ENCODE peak calls at places on chromosomes 6 and 20, in five cellular contexts. Q, S, M, Z and E are unnamed samples.

GRCh38 chr6:158660331-158660730 is 10.5 kb downstream of the SYTL3 start:
- DNase-seq in Q (no peak), S (no peak), M (peak; percentile 46), Z (no peak), E (no peak)

GRCh38 chr20:36591854-36592641 is 13.5 kb upstream of the RAB5IF start:
- DNase-seq in Q (no peak), S (peak; percentile 51), M (peak; percentile 53), Z (no peak), E (no peak)

GRCh38 chr20:46275091-46275490 is 33.2 kb downstream of the CDH22 start:
- DNase-seq in Q (no peak), S (no peak), M (no peak), Z (no peak), E (no peak)

GRCh38 chr20:45833030-45833882 is at the start of gene SNX21:
- DNase-seq in Q (peak; percentile 92), S (peak; percentile 94), M (peak; percentile 4), Z (peak; percentile 96), E (peak; percentile 89)

GRCh38 chr6:97133071-97133470 is 149.9 kb downstream of the MMS22L start:
- DNase-seq in Q (peak; percentile 3), S (no peak), M (no peak), Z (no peak), E (no peak)

GRCh38 chr6:108798672-108799355 is 49.4 kb upstream of the ARMC2 start:
- DNase-seq in Q (no peak), S (no peak), M (peak; percentile 38), Z (no peak), E (peak; percentile 21)

GRCh38 chr20:47099749-47100515 is 205.3 kb downstream of the EYA2 start:
- DNase-seq in Q (no peak), S (peak; percentile 33), M (no peak), Z (peak; percentile 71), E (peak; percentile 24)

GRCh38 chr6:137866200-137866913 is 702 bp upstream of the TNFAIP3 start:
- DNase-seq in Q (no peak), S (no peak), M (no peak), Z (no peak), E (no peak)

GRCh38 chr6:135465307-135465706 is 32.2 kb downstream of the AHI1 start:
- DNase-seq in Q (no peak), S (no peak), M (no peak), Z (no peak), E (no peak)

GRCh38 chr6:164415832-164416563 is 893.4 kb downstream of the C6orf118 start:
- DNase-seq in Q (no peak), S (no peak), M (no peak), Z (no peak), E (peak; percentile 21)

GRCh38 chr20:48656661-48657211 is 171.1 kb downstream of the PREX1 start:
- DNase-seq in Q (no peak), S (no peak), M (no peak), Z (no peak), E (no peak)

GRCh38 chr20:36521526-36521925 is 19.8 kb upstream of the MYL9 start:
- DNase-seq in Q (no peak), S (no peak), M (no peak), Z (no peak), E (no peak)

GRCh38 chr20:64051532-64052325 is 2.3 kb upstream of the SOX18 start:
- DNase-seq in Q (no peak), S (no peak), M (no peak), Z (peak; percentile 77), E (peak; percentile 81)

GRCh38 chr6:49072146-49072545 is 390.9 kb downstream of the MMUT start:
- DNase-seq in Q (no peak), S (no peak), M (no peak), Z (no peak), E (no peak)

GRCh38 chr6:57265755-57266221 is 43.7 kb upstream of the RAB23 start:
- DNase-seq in Q (peak; percentile 71), S (peak; percentile 72), M (no peak), Z (no peak), E (no peak)

GRCh38 chr20:32028647-32029372 is 18.6 kb downstream of the CCM2L start:
- DNase-seq in Q (no peak), S (no peak), M (no peak), Z (no peak), E (no peak)

GRCh38 chr20:47336013-47336754 is 20.3 kb downstream of the ZMYND8 start:
- DNase-seq in Q (peak; percentile 99), S (peak; percentile 87), M (no peak), Z (no peak), E (peak; percentile 55)

GRCh38 chr6:36376742-36377141 is 10.7 kb downstream of the ETV7 start:
- DNase-seq in Q (no peak), S (no peak), M (no peak), Z (no peak), E (no peak)

GRCh38 chr20:57831992-57832585 is 122.3 kb upstream of the PMEPA1 start:
- DNase-seq in Q (no peak), S (no peak), M (no peak), Z (peak; percentile 34), E (no peak)
- H3K27ac ChIP-seq in Q (no peak overlapping the region), S (no peak overlapping the region), M (no peak overlapping the region), Z (no peak overlapping the region), E (peak overlapping the region; percentile 48)

DNA sequence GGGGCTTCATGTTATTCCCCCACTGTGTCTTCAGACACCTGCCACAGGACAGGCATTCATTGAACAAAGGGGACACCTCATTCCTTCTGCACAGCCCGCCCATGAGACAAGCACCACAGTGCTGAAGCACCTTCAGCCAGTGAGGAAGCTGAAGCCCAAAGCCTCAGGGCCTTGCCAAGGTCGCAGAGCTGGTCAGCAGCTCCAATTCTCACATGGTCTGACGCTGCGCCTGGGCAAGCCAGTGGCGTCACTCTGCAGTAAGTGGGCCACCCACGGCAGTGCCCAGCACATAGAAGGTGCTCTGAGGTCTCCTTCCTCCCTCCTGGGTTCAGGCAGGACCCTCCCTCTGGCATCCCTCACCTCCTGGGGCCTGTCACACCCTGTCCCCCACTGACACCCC is 43.2 kb downstream of the GRM4 start:
- DNase-seq in Q (no peak), S (no peak), M (no peak), Z (no peak), E (no peak)
- H3K27me3 ChIP-seq in Q (peaks cover 8% of the 10 kb centered on the region), S (peaks cover 73% of the 10 kb centered on the region), M (no peaks in the 10 kb centered on the region), Z (peaks cover 58% of the 10 kb centered on the region), E (peaks cover 2% of the 10 kb centered on the region)

DNA sequence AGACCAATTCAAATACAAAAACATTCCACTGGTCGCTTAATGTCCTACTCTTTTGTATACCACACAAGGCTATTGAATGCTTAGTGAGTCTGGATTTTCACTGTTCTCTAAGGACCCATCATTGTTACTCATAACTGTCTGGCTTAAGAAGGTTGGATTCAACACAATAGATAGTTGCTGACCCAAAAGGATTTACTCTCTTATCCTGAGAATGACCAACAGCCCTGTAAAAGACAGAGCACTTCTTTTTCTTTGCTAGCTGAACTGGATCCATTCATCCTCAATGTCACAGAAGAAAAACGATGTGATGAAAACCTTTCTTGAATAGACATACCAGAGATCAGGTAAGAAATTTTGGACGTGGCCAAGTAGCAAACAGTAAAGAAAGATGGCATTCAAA is 645.6 kb downstream of the KHDRBS2 start:
- DNase-seq in Q (no peak), S (no peak), M (no peak), Z (no peak), E (no peak)
- TF ChIP-seq CTCF in Q (no peak), S (no peak), M (no peak), Z (no peak), E (no peak)

GRCh38 chr6:15365273-15365687 is 119.4 kb downstream of the JARID2 start:
- DNase-seq in Q (peak; percentile 83), S (peak; percentile 84), M (peak; percentile 53), Z (peak; percentile 85), E (peak; percentile 76)

GRCh38 chr6:15366879-15367278 is 121.0 kb downstream of the JARID2 start:
- DNase-seq in Q (no peak), S (no peak), M (no peak), Z (no peak), E (no peak)

GRCh38 chr6:15368186-15368585 is 122.3 kb downstream of the JARID2 start:
- DNase-seq in Q (no peak), S (no peak), M (no peak), Z (no peak), E (no peak)

GRCh38 chr6:15364401-15365037 is 118.7 kb downstream of the JARID2 start:
- DNase-seq in Q (no peak), S (no peak), M (no peak), Z (no peak), E (no peak)

DNA sequence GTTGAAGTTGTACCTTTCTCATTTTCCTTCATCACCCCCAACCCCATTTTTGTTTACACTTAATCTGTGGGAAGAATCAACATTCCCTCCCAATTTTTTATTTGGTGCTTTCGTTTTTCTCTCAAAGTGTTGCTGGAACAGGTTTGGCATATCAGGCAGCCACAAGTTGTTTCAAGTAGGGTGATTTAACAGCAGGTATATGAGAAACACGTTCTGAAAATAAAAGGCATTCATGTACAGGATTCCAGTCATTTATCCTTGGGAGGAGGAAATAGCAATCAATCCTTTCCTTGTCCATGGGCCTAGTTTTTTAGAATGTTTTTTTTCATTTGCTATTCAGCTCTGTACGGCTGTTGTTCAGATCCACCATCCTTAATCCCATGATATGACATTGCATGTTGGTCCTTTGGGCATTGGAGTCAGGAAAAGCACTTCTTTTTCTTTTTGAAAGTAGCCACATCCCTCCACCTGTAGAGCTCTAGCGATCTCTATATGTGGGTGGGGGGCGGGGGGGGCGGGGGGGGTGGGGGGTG is 120.2 kb downstream of the JARID2 start:
- DNase-seq in Q (no peak), S (no peak), M (no peak), Z (no peak), E (no peak)
- H3K27ac ChIP-seq in Q (no peak overlapping the region), S (no peak overlapping the region), M (no peak overlapping the region), Z (no peak overlapping the region), E (no peak overlapping the region)